ENCODE peak calls at places on chromosomes 4 and X, in four cellular contexts. K, P, N and F are unnamed samples. For H3K27me3, the result is how much of the 10 kb centered on the place peaks cover.

GRCh38 chr4:110088670-110089069 is 109.7 kb downstream of the ELOVL6 start:
- DNase-seq in K (no peak), P (no peak), N (no peak), F (no peak)

GRCh38 chr4:64771149-64771548 is 361.9 kb upstream of the TECRL start:
- DNase-seq in P (no peak), N (no peak), K (no peak), F (no peak)

GRCh38 chr4:143230683-143231082 is 46.0 kb downstream of the USP38 start:
- DNase-seq in N (no peak), P (no peak), K (no peak), F (no peak)

GRCh38 chr4:90403781-90404180 is 276.6 kb downstream of the CCSER1 start:
- DNase-seq in P (no peak), K (no peak), N (no peak), F (no peak)

GRCh38 chr4:7280906-7281305 is 88.6 kb downstream of the SORCS2 start:
- DNase-seq in P (no peak), K (no peak), N (no peak), F (no peak)

GRCh38 chr4:110605077-110605476 is 17.8 kb downstream of the PITX2 start:
- DNase-seq in N (no peak), P (no peak), K (no peak), F (peak)

GRCh38 chr4:106869551-106869950 is 166.6 kb downstream of the DKK2 start:
- DNase-seq in N (no peak), K (no peak), P (no peak), F (no peak)

GRCh38 chr4:79331126-79331876 is 5.4 kb upstream of the NAA11 start:
- DNase-seq in N (peak), K (no peak), P (no peak), F (peak)

GRCh38 chrX:107597264-107597663 is 31.0 kb upstream of the PRPS1 start:
- DNase-seq in N (no peak), K (no peak), P (no peak), F (no peak)

GRCh38 chrX:37060999-37061398 is 52.8 kb downstream of the FAM47C start:
- DNase-seq in P (no peak), K (peak), N (peak), F (peak)

GRCh38 chr4:16897351-16897750 is 1.1 kb downstream of the LDB2 start:
- DNase-seq in P (no peak), K (no peak), N (peak), F (no peak)

GRCh38 chr4:163486321-163486720 is 8.2 kb upstream of the TMA16 start:
- DNase-seq in P (no peak), K (no peak), N (no peak), F (no peak)

GRCh38 chrX:2282490-2283090 is 218.2 kb downstream of the DHRSX start:
- DNase-seq in K (no peak), N (no peak), P (no peak), F (no peak)

GRCh38 chr4:183362036-183362435 is 39.8 kb upstream of the CLDN24 start:
- DNase-seq in K (no peak), N (no peak), P (no peak), F (no peak)

GRCh38 chr4:91064157-91064853 is 937.1 kb downstream of the CCSER1 start:
- DNase-seq in N (peak), K (peak), P (no peak), F (peak)

GRCh38 chrX:48933757-48934156 is 14.9 kb upstream of the PIM2 start:
- DNase-seq in K (no peak), P (no peak), N (no peak), F (no peak)

GRCh38 chr4:43316813-43317212 is 424.3 kb downstream of the GRXCR1 start:
- DNase-seq in N (no peak), K (no peak), P (no peak), F (no peak)

GRCh38 chrX:115017455-115017854 is at the start of gene IL13RA2:
- DNase-seq in P (no peak), N (no peak), K (peak), F (no peak)

GRCh38 chr4:165788686-165789463 is 84.2 kb upstream of the TLL1 start:
- DNase-seq in N (no peak), P (no peak), K (no peak), F (no peak)

GRCh38 chr4:14897217-14897616 is 105.1 kb upstream of the CPEB2 start:
- DNase-seq in N (no peak), P (no peak), K (no peak), F (no peak)

GRCh38 chr4:158159054-158159717 is 13.6 kb downstream of the GASK1B start:
- DNase-seq in N (no peak), K (peak), P (no peak), F (no peak)

GRCh38 chr4:6194458-6195195 is 5.7 kb downstream of the JAKMIP1 start:
- DNase-seq in K (no peak), P (no peak), N (no peak), F (no peak)
- H3K27me3 ChIP-seq in K (under half), P (under half), N (half or more), F (under half)

DNA sequence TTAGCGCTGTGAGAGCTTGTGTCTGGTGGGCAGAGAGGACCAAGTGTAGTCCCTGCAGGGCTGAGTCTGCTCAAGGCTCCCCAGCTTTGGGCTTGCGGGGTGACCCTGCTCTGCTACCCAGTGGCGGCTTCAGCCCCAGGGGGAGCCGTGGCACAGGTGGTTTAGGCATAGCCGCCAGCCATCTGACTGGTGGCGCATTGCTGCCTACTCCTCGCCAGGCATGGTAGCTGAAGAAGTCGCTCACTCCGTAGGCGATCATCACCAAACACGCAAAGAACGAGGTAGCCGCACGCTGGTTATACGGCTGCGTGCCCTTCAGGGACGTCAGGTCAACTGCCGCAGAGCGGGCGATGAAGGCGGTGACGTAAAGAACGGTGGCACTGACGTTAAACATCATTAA is 180.7 kb upstream of the DIPK2B start:
- DNase-seq in N (no peak), K (no peak), P (no peak), F (no peak)
- H3K27ac ChIP-seq in N (no peak), K (no peak), P (no peak), F (no peak)

GRCh38 chrX:15206306-15206705 is 63.6 kb downstream of the ASB9 start:
- DNase-seq in K (peak), N (no peak), P (no peak), F (peak)

GRCh38 chrX:15203694-15204093 is 66.2 kb downstream of the ASB9 start:
- DNase-seq in K (no peak), P (no peak), N (no peak), F (no peak)

GRCh38 chrX:15202458-15203177 is 67.3 kb downstream of the ASB9 start:
- DNase-seq in K (no peak), N (peak), P (no peak), F (no peak)

GRCh38 chrX:15207384-15207783 is 62.5 kb downstream of the ASB9 start:
- DNase-seq in K (no peak), N (no peak), P (no peak), F (no peak)

DNA sequence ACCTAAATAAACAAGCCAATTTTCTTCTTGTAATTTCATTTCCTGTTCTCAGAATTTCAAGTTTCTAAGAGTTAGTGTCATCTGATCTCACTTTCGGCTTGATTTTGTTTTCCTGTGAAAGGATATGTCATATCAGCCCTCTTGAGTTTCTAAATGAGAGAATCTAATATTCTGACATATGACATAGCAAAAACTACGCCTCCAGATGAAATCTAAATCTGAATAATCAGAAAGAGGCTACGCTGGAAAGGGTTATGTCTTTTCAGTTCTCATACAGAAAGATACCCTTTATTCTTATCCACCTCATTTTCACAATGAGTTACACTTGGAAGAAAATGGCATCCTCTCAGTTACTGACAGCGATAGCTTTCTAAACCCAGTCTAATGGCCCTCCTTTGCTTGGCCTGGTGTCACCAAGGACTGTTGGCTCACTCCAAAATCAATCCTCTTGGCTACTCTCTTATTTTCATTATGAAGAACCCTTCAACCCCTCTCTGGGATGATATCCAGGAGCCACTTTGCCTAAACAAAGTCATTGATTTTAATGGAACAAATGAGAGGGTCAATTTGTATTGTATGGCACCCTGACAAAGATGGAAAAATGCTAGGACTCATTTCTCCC is 65.6 kb downstream of the ASB9 start:
- DNase-seq in N (no peak), P (no peak), K (no peak), F (peak)
- H3K27me3 ChIP-seq in N (under half), P (under half), K (under half), F (under half)

GRCh38 chr4:146158036-146158745 is 17.3 kb upstream of the LSM6 start:
- DNase-seq in N (no peak), K (no peak), P (no peak), F (no peak)

GRCh38 chr4:146155152-146155724 is 20.3 kb upstream of the LSM6 start:
- DNase-seq in N (no peak), P (no peak), K (no peak), F (no peak)

GRCh38 chr4:146159384-146160058 is 16.0 kb upstream of the LSM6 start:
- DNase-seq in K (no peak), P (no peak), N (no peak), F (no peak)

DNA sequence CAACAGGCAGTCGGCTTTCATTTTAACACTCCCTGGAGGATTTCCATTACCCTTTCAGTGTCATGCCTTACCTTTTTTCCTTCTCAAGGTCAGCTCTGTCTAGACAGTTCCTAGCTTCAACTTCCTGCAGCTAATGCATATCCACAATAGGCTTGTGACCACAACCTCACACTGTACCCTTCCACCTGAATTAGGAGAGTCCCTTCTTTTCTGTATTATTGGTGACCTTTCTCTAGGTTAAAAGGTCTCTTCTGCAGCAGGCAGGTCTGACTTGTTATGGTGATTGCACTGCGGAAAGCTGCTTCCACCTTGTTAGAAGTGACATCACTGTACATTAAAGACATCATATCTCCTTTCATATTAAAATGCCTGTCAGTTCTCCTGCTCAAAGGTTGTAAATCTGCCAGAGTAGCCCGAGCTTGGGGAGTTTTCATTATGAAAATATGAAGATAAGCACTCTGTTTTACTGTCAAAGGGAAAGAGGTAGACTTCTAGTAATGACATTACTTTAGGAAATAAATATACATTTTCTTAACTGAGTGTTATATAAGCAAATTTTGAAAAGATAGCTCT is 21.5 kb upstream of the LSM6 start:
- DNase-seq in P (no peak), K (no peak), N (no peak), F (no peak)
- H3K27ac ChIP-seq in P (no peak), K (no peak), N (no peak), F (no peak)

GRCh38 chrX:100297732-100298131 is 112.3 kb downstream of the PCDH19 start:
- DNase-seq in P (no peak), N (no peak), K (no peak), F (no peak)

DNA sequence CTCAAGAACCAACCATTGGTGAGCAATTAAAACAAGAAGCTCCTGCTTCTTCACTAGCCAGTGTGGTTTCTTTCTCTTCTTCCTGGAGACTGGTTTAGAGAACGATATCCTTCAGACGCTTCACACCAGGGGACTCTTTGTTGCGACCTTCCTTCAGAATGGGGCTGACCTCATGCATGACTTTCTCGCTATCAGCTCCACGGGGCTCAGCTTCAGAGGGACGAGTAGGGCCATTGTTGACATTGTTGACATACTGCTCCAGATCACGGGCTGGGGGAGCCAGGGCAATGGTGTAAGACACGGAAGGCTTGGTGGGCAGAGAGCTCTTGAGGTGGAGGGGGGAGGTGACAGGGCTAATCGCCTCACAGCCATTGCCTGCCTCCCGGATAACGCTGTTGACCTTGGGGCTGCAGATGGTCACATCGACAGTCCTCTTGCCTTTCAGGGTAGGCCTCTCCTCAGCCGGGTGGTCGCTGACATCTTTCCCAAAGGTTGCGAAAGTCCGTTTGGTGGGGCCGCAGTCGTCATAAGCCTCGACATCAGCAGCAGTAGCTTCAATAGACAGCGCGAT is 113.8 kb downstream of the PCDH19 start:
- DNase-seq in K (no peak), N (no peak), P (no peak), F (no peak)
- H3K27me3 ChIP-seq in K (under half), N (under half), P (under half), F (under half)

GRCh38 chr4:168832746-168833575 is 177.1 kb downstream of the CBR4 start:
- DNase-seq in P (no peak), N (no peak), K (peak), F (no peak)

GRCh38 chr4:168826620-168827019 is 183.4 kb downstream of the CBR4 start:
- DNase-seq in K (no peak), N (no peak), P (no peak), F (no peak)

GRCh38 chr4:168831585-168831918 is 178.5 kb downstream of the CBR4 start:
- DNase-seq in N (no peak), P (no peak), K (no peak), F (no peak)

GRCh38 chr4:168831919-168832745 is 177.9 kb downstream of the CBR4 start:
- DNase-seq in N (peak), P (no peak), K (peak), F (peak)

DNA sequence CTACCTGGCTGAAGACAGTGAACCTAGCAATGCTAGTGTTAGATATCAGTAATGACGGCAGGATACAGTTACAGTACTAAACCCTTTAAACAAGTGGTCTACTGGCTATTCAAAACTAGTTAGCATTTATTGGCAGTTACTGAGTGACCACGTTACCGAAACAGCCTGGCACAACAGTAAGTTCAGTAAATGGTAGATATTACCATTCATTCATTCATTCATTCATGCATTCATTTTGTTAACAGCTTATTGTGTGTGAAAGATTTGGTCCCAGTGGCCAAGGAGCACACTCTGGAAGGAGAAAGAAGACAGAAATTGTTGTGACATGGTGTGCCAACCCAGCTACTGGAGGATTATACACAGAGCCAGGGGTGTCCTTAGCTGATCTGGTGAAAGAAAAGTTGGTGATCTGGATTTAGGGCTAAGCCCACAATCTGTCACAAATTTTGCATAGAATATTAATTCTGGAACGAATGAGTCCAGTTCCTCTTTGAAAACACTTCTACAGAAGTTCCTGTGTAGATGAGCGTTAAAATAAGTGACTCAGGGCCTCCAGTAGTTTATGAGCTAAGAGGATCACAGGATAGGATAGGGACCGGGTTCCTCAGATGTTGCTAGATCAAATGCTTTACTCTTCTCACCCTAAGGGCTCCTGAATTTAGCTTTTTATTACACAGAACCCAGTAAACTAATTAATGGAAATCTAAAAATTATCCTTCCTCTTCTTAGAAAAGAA is 179.1 kb downstream of the CBR4 start:
- DNase-seq in K (no peak), N (peak), P (no peak), F (no peak)
- H3K27ac ChIP-seq in K (peak), N (no peak), P (no peak), F (peak)